ENCODE peak calls at places on chromosomes 5 and 9, in seven cellular contexts. D is heart left ventricle, A is mammary epithelial cell, I is tibial artery, T is fibroblast of lung, Q is tibial nerve, G is lung. U is an unnamed sample.
A peak's percentile ranks its signal among the peaks of the same experiment; 100 is the strongest.

GRCh38 chr5:138438724-138439536 is at the start of gene REEP2:
- DNase-seq in D (no peak), A (peak; percentile 43), I (peak; percentile 69), T (peak; percentile 57), Q (no peak), G (no peak), U (no peak)

GRCh38 chr9:112035166-112035816 is 138.7 kb downstream of the UGCG start:
- DNase-seq in D (no peak), A (no peak), I (no peak), T (no peak), Q (no peak), G (no peak), U (no peak)

GRCh38 chr5:168162464-168162863 is 129.0 kb upstream of the WWC1 start:
- DNase-seq in D (no peak), A (no peak), I (no peak), T (no peak), Q (no peak), G (no peak), U (no peak)

GRCh38 chr5:42806701-42807262 is 4.9 kb downstream of the SELENOP start:
- DNase-seq in D (no peak), A (no peak), I (no peak), T (no peak), Q (no peak), G (no peak), U (no peak)

GRCh38 chr5:111271885-111272284 is 47.7 kb downstream of the CAMK4 start:
- DNase-seq in D (no peak), A (peak; percentile 46), I (no peak), T (peak; percentile 68), Q (no peak), G (no peak), U (no peak)

GRCh38 chr5:61333351-61334223 is 1.5 kb downstream of the ZSWIM6 start:
- DNase-seq in D (peak; percentile 39), A (peak; percentile 47), I (peak; percentile 69), T (peak; percentile 33), Q (no peak), G (peak; percentile 61), U (no peak)

GRCh38 chr5:38899936-38900335 is 54.1 kb downstream of the OSMR start:
- DNase-seq in D (no peak), A (no peak), I (no peak), T (no peak), Q (no peak), G (no peak), U (no peak)

GRCh38 chr9:103942652-103943051 is 151.5 kb upstream of the SMC2 start:
- DNase-seq in D (no peak), A (no peak), I (no peak), T (no peak), Q (no peak), G (no peak), U (peak; percentile 19)

GRCh38 chr5:147223951-147224791 is 10.7 kb upstream of the STK32A start:
- DNase-seq in D (no peak), A (peak; percentile 21), I (no peak), T (peak; percentile 48), Q (no peak), G (peak; percentile 41), U (peak; percentile 38)

GRCh38 chr9:7137040-7137439 is 379.3 kb downstream of the KDM4C start:
- DNase-seq in D (peak; percentile 29), A (no peak), I (peak; percentile 61), T (no peak), Q (no peak), G (no peak), U (no peak)

DNA sequence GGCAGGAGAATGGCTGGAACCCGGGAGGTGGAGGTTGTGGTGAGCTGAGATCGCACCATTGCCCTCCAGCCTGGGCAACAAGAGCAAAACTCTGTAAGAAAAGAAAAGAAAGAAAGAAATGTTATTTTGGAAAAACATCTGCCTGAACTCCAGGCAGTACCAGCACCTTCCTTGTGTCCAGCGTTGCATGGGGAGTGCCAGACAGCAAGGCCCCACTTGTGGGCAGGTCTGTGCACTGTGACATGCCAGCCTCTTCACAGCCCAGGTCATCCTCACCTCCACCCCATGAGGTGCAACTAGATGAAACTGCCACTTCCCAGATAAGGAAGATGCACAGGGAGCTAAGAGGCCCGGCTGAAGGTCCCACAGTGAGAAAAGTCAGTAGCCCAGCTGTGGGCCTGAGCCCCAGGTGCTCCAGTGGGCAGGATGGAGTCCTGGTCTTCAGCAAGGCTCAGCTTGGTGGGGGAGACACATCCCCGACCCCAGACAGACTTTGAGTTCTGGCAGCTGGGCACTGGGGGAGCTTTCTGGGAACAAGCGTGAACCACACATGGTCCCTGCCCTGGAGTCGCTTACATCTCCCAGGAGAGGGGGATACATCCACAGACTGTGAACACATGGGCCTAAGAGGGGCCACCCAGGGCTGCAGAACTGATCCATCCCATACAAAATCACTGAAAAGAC is 146.9 kb upstream of the IER5L start:
- DNase-seq in D (no peak), A (no peak), I (no peak), T (no peak), Q (no peak), G (no peak), U (no peak)
- H3K4me1 ChIP-seq in D (peaks cover 58% of the 10 kb centered on the region), A (peaks cover 16% of the 10 kb centered on the region), I (peaks cover 52% of the 10 kb centered on the region), T (peaks cover 8% of the 10 kb centered on the region), Q (peaks cover 4% of the 10 kb centered on the region), G (peaks cover 3% of the 10 kb centered on the region), U (peaks cover 4% of the 10 kb centered on the region)

GRCh38 chr9:127509261-127509954 is 58.1 kb downstream of the LRSAM1 start:
- DNase-seq in D (no peak), A (no peak), I (peak; percentile 64), T (no peak), Q (no peak), G (no peak), U (no peak)

GRCh38 chr9:127506814-127507750 is 55.8 kb downstream of the LRSAM1 start:
- DNase-seq in D (no peak), A (no peak), I (peak; percentile 71), T (peak; percentile 85), Q (no peak), G (no peak), U (no peak)

GRCh38 chr9:127509955-127510299 is 58.6 kb downstream of the LRSAM1 start:
- DNase-seq in D (no peak), A (no peak), I (peak; percentile 76), T (no peak), Q (no peak), G (no peak), U (no peak)

GRCh38 chr9:127507751-127508648 is 56.7 kb downstream of the LRSAM1 start:
- DNase-seq in D (no peak), A (no peak), I (peak; percentile 66), T (no peak), Q (no peak), G (no peak), U (no peak)

DNA sequence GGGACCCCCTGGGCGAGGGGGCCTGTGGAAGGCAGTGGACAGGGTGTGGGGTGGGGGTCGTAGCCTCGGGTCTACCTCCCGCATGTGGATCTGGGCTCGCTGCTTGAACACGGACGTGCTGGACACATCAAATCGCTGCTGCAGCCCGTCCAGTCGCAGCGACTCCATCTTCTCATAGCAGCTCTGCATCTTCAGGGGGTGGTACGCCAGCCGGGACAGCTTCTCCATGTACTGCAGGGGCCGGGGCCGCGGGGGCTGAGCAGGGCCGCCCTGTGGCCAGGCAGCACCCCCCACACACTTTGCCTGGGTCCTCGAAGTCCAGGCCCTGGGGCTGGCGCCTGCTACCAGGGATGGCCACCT is 57.6 kb downstream of the LRSAM1 start:
- DNase-seq in D (no peak), A (no peak), I (peak; percentile 62), T (no peak), Q (no peak), G (no peak), U (no peak)
- H3K36me3 ChIP-seq in D (peaks cover 69% of the 10 kb centered on the region), A (peaks cover 29% of the 10 kb centered on the region), I (peaks cover 92% of the 10 kb centered on the region), T (peaks cover 62% of the 10 kb centered on the region), Q (peaks cover 96% of the 10 kb centered on the region), G (peaks cover 55% of the 10 kb centered on the region), U (peaks cover 21% of the 10 kb centered on the region)

GRCh38 chr9:19634881-19635280 is 154.0 kb downstream of the SLC24A2 start:
- DNase-seq in D (no peak), A (no peak), I (no peak), T (no peak), Q (no peak), G (no peak), U (no peak)
- H3K27ac ChIP-seq in D (no peak overlapping the region), A (no peak overlapping the region), I (no peak overlapping the region), T (no peak overlapping the region), Q (no peak overlapping the region), G (no peak overlapping the region), U (no peak overlapping the region)

GRCh38 chr9:134061688-134062371 is 6.0 kb downstream of the BRD3 start:
- DNase-seq in D (no peak), A (no peak), I (no peak), T (no peak), Q (no peak), G (no peak), U (no peak)

GRCh38 chr9:134059661-134060395 is 8.0 kb downstream of the BRD3 start:
- DNase-seq in D (peak; percentile 39), A (no peak), I (peak; percentile 67), T (no peak), Q (no peak), G (no peak), U (no peak)

GRCh38 chr9:134061019-134061687 is 6.7 kb downstream of the BRD3 start:
- DNase-seq in D (no peak), A (no peak), I (no peak), T (no peak), Q (no peak), G (no peak), U (no peak)

GRCh38 chr9:134059188-134059641 is 8.6 kb downstream of the BRD3 start:
- DNase-seq in D (no peak), A (no peak), I (peak; percentile 40), T (no peak), Q (no peak), G (no peak), U (peak; percentile 13)

GRCh38 chr9:134060546-134060945 is 7.3 kb downstream of the BRD3 start:
- DNase-seq in D (no peak), A (no peak), I (no peak), T (no peak), Q (no peak), G (no peak), U (no peak)
- H3K4me1 ChIP-seq in D (peaks cover 97% of the 10 kb centered on the region), A (peaks cover 28% of the 10 kb centered on the region), I (peaks cover 51% of the 10 kb centered on the region), T (peaks cover 11% of the 10 kb centered on the region), Q (no peaks in the 10 kb centered on the region), G (peaks cover 3% of the 10 kb centered on the region), U (peaks cover 15% of the 10 kb centered on the region)

DNA sequence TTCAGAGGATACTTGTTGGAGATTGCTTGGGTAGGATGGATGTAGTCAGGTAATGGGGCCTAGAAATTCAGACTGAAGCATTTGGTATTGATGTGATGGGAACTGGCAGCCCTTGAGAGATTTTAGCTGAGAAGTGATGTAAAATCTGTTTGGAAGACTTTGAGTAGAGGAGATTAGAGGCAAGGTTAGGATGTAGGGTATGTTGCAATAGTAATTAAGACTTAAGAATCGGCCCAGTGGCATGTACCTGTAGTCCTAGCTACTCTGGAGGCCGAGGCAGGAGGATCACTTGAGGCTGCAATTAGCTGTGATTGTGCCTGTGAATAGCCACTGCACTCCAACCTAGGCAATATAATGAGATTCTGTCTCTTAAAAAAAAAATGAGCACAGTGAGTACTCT is 6.7 kb downstream of the NSD1 start:
- DNase-seq in D (no peak), A (no peak), I (no peak), T (no peak), Q (no peak), G (no peak), U (no peak)
- H3K36me3 ChIP-seq in D (peaks cover 89% of the 10 kb centered on the region), A (peaks cover 27% of the 10 kb centered on the region), I (peaks cover 42% of the 10 kb centered on the region), T (peaks cover 8% of the 10 kb centered on the region), Q (peaks cover 54% of the 10 kb centered on the region), G (peaks cover 6% of the 10 kb centered on the region), U (no peaks in the 10 kb centered on the region)